ENCODE peak calls at places on chromosome 16, in nine cellular contexts. V is nucleus accumbens, T is AG08395, L is ELR, O is astrocyte, X is HTR-8/SVneo, U is nephron progenitor cell, W is EL, A is M059J. J is an unnamed sample.

GRCh38 chr16:11743308-11744074 is 834 bp upstream of the TXNDC11 start:
- DNase-seq in A (peak; percentile 41), U (no peak), O (peak; percentile 37), T (peak; percentile 6), X (peak; percentile 18), L (peak; percentile 71), W (peak; percentile 57), V (peak; percentile 15), J (peak; percentile 56)

GRCh38 chr16:75288596-75289120 is 37.2 kb upstream of the BCAR1 start:
- DNase-seq in A (no peak), U (no peak), T (no peak), L (no peak), V (no peak), X (no peak), O (no peak), W (no peak), J (no peak)

GRCh38 chr16:3536271-3536671 is 35.5 kb downstream of the CLUAP1 start:
- DNase-seq in O (peak; percentile 57), A (no peak), V (no peak), X (no peak), L (no peak), T (peak; percentile 44), U (no peak), W (no peak), J (no peak)

GRCh38 chr16:17270683-17271109 is 200.1 kb downstream of the XYLT1 start:
- DNase-seq in L (no peak), U (no peak), O (no peak), V (no peak), X (no peak), W (no peak), A (no peak), T (no peak), J (no peak)

GRCh38 chr16:67709050-67709449 is 10.1 kb downstream of the GFOD2 start:
- DNase-seq in W (no peak), L (no peak), O (no peak), V (no peak), X (no peak), T (no peak), U (no peak), A (no peak), J (no peak)

GRCh38 chr16:31476305-31477219 is 4.6 kb downstream of the TGFB1I1 start:
- DNase-seq in T (no peak), U (peak; percentile 83), O (no peak), W (no peak), A (no peak), X (no peak), V (peak; percentile 61), L (no peak), J (no peak)

GRCh38 chr16:4111748-4112696 is 4.2 kb downstream of the ADCY9 start:
- DNase-seq in W (peak; percentile 49), U (no peak), T (peak; percentile 33), X (no peak), L (peak; percentile 57), A (peak; percentile 12), O (no peak), V (no peak), J (peak; percentile 6)

GRCh38 chr16:28130099-28131088 is 66.9 kb upstream of the GSG1L start:
- DNase-seq in T (peak; percentile 77), O (peak; percentile 21), V (no peak), L (no peak), X (no peak), A (no peak), W (no peak), U (no peak), J (no peak)

GRCh38 chr16:18041864-18042834 is 294.4 kb downstream of the NPIPA8 start:
- DNase-seq in A (no peak), L (no peak), O (no peak), V (no peak), X (no peak), T (no peak), W (no peak), U (no peak), J (no peak)

GRCh38 chr16:67961551-67961957 is 6.9 kb downstream of the SLC12A4 start:
- DNase-seq in V (no peak), L (no peak), X (no peak), U (no peak), T (no peak), A (peak; percentile 37), O (no peak), W (no peak), J (no peak)

GRCh38 chr16:11175850-11176341 is 80.1 kb downstream of the SOCS1 start:
- DNase-seq in O (no peak), U (no peak), X (no peak), A (no peak), L (no peak), W (no peak), V (no peak), T (no peak), J (no peak)

GRCh38 chr16:71637398-71637797 is 11.4 kb downstream of the MARVELD3 start:
- DNase-seq in W (no peak), U (no peak), V (no peak), A (no peak), L (no peak), X (no peak), O (peak; percentile 84), T (peak; percentile 49), J (no peak)

GRCh38 chr16:35215287-35215686 is 1755.9 kb downstream of the TP53TG3F start:
- DNase-seq in W (no peak), U (no peak), L (peak; percentile 0), A (no peak), T (no peak), X (no peak), V (no peak), O (no peak), J (no peak)

GRCh38 chr16:58138852-58139251 is 9.7 kb upstream of the CFAP20 start:
- DNase-seq in W (no peak), L (no peak), A (no peak), O (no peak), T (no peak), X (no peak), U (no peak), V (no peak), J (no peak)

GRCh38 chr16:57985204-57986121 is 14.5 kb upstream of the CNGB1 start:
- DNase-seq in U (no peak), A (no peak), O (no peak), V (no peak), X (no peak), W (no peak), L (peak; percentile 28), T (no peak), J (no peak)

GRCh38 chr16:67082891-67083290 is 26.9 kb upstream of the PHAF1 start:
- DNase-seq in L (peak; percentile 50), V (no peak), T (no peak), O (no peak), X (no peak), W (peak; percentile 31), U (no peak), A (peak; percentile 63), J (no peak)

GRCh38 chr16:81106826-81107503 is 10.8 kb upstream of the GCSH start:
- DNase-seq in U (no peak), V (no peak), T (no peak), X (no peak), W (no peak), A (no peak), O (no peak), L (no peak), J (peak; percentile 26)

GRCh38 chr16:55242667-55243066 is 81.3 kb upstream of the IRX6 start:
- DNase-seq in X (no peak), V (no peak), A (no peak), T (no peak), U (no peak), W (no peak), O (no peak), L (no peak), J (no peak)

GRCh38 chr16:68351991-68352431 is 41.2 kb downstream of the PRMT7 start:
- DNase-seq in X (no peak), U (no peak), O (no peak), L (no peak), W (no peak), V (no peak), A (no peak), T (no peak), J (no peak)

J was measured in HT1080.